ENCODE peak calls at places on chromosomes 12 and 14, in seven cellular contexts. O is WTC11; H is fibroblast of pulmonary artery; M is body of pancreas; R is CD8-positive, alpha-beta T cell; Z is progenitor cell of endocrine pancreas; W is activated B cell treated with CpG ODN at 0.5 μM for 24 hours. P is an unnamed sample.

GRCh38 chr14:98494582-98494981 is 777.4 kb downstream of the BCL11B start:
- DNase-seq in O (no peak), H (no peak), M (no peak), R (no peak), Z (no peak), W (no peak), P (no peak)

GRCh38 chr14:43204816-43205215 is 1302.3 kb downstream of the FSCB start:
- DNase-seq in O (no peak), H (peak), M (no peak), R (no peak), Z (no peak), W (no peak), P (no peak)

GRCh38 chr14:67571991-67572323 is 28.1 kb downstream of the PIGH start:
- DNase-seq in O (no peak), H (no peak), M (no peak), R (no peak), Z (no peak), W (no peak), P (no peak)

GRCh38 chr12:102634216-102634615 is 153.9 kb upstream of the IGF1 start:
- DNase-seq in O (no peak), H (peak), M (no peak), R (no peak), Z (no peak), W (no peak), P (no peak)

GRCh38 chr12:112937741-112938719 is at the start of gene OAS3:
- DNase-seq in O (peak), H (peak), M (peak), R (peak), Z (no peak), W (peak), P (no peak)

GRCh38 chr12:75641031-75641780 is 129.8 kb upstream of the KRR1 start:
- DNase-seq in O (no peak), H (peak), M (no peak), R (peak), Z (no peak), W (no peak), P (no peak)

GRCh38 chr14:71054706-71055105 is 147.4 kb downstream of the PCNX1 start:
- DNase-seq in O (no peak), H (no peak), M (no peak), R (no peak), Z (no peak), W (no peak), P (no peak)

GRCh38 chr12:107843351-107844311 is 69.1 kb downstream of the ASCL4 start:
- DNase-seq in O (peak), H (no peak), M (no peak), R (no peak), Z (no peak), W (no peak), P (peak)

GRCh38 chr12:84698576-84699333 is 213.8 kb downstream of the SLC6A15 start:
- DNase-seq in O (no peak), H (no peak), M (no peak), R (no peak), Z (no peak), W (no peak), P (no peak)

GRCh38 chr12:43331935-43332334 is 220.1 kb downstream of the ADAMTS20 start:
- DNase-seq in O (no peak), H (no peak), M (no peak), R (no peak), Z (no peak), W (no peak), P (no peak)

GRCh38 chr14:23646648-23647549 is 10.7 kb downstream of the DHRS2 start:
- DNase-seq in O (no peak), H (no peak), M (no peak), R (no peak), Z (no peak), W (no peak), P (no peak)

GRCh38 chr14:74675219-74675618 is 37.7 kb downstream of the AREL1 start:
- DNase-seq in O (no peak), H (no peak), M (no peak), R (no peak), Z (no peak), W (no peak), P (no peak)

GRCh38 chr12:108237272-108237671 is 101.8 kb downstream of the CMKLR1 start:
- DNase-seq in O (peak), H (no peak), M (no peak), R (no peak), Z (no peak), W (no peak), P (no peak)

GRCh38 chr12:30047499-30048262 is 263.9 kb upstream of the TMTC1 start:
- DNase-seq in O (no peak), H (peak), M (no peak), R (no peak), Z (no peak), W (no peak), P (no peak)

GRCh38 chr12:50211392-50212070 is 44.4 kb upstream of the CERS5 start:
- DNase-seq in O (no peak), H (peak), M (no peak), R (no peak), Z (no peak), W (no peak), P (no peak)

GRCh38 chr14:54589076-54589475 is 22.1 kb downstream of the SAMD4A start:
- DNase-seq in O (no peak), H (no peak), M (no peak), R (no peak), Z (no peak), W (no peak), P (no peak)

GRCh38 chr14:103511022-103511693 is 11.5 kb downstream of the CKB start:
- DNase-seq in O (no peak), H (no peak), M (no peak), R (no peak), Z (no peak), W (no peak), P (no peak)

GRCh38 chr12:39606712-39607423 is 12.7 kb downstream of the ABCD2 start:
- DNase-seq in O (no peak), H (no peak), M (no peak), R (no peak), Z (no peak), W (no peak), P (no peak)

GRCh38 chr12:12613334-12613733 is 1.7 kb downstream of the CREBL2 start:
- DNase-seq in O (no peak), H (no peak), M (no peak), R (no peak), Z (no peak), W (no peak), P (no peak)

GRCh38 chr12:70196732-70197361 is 46.4 kb upstream of the CNOT2 start:
- DNase-seq in O (no peak), H (peak), M (no peak), R (no peak), Z (no peak), W (no peak), P (no peak)

GRCh38 chr14:100531591-100532121 is 55.6 kb downstream of the BEGAIN start:
- DNase-seq in O (no peak), H (no peak), M (peak), R (peak), Z (peak), W (no peak), P (no peak)

GRCh38 chr14:85752179-85752578 is 222.2 kb downstream of the FLRT2 start:
- DNase-seq in O (no peak), H (peak), M (no peak), R (no peak), Z (no peak), W (no peak), P (no peak)

GRCh38 chr12:57031228-57031670 is 14.9 kb upstream of the TAC3 start:
- DNase-seq in O (no peak), H (no peak), M (no peak), R (no peak), Z (no peak), W (no peak), P (no peak)

GRCh38 chr12:128245106-128245505 is 21.9 kb upstream of the TMEM132C start:
- DNase-seq in O (no peak), H (no peak), M (no peak), R (no peak), Z (no peak), W (no peak), P (no peak)

GRCh38 chr12:104305349-104305748 is 1.8 kb downstream of the EID3 start:
- DNase-seq in O (no peak), H (no peak), M (no peak), R (no peak), Z (no peak), W (no peak), P (no peak)

GRCh38 chr12:104306376-104306775 is 2.8 kb downstream of the EID3 start:
- DNase-seq in O (no peak), H (no peak), M (no peak), R (no peak), Z (no peak), W (no peak), P (no peak)

GRCh38 chr12:104304261-104305004 is 894 bp downstream of the EID3 start:
- DNase-seq in O (no peak), H (peak), M (no peak), R (no peak), Z (no peak), W (no peak), P (no peak)

GRCh38 chr12:104306943-104307654 is 3.6 kb downstream of the EID3 start:
- DNase-seq in O (no peak), H (no peak), M (no peak), R (no peak), Z (no peak), W (no peak), P (no peak)

DNA sequence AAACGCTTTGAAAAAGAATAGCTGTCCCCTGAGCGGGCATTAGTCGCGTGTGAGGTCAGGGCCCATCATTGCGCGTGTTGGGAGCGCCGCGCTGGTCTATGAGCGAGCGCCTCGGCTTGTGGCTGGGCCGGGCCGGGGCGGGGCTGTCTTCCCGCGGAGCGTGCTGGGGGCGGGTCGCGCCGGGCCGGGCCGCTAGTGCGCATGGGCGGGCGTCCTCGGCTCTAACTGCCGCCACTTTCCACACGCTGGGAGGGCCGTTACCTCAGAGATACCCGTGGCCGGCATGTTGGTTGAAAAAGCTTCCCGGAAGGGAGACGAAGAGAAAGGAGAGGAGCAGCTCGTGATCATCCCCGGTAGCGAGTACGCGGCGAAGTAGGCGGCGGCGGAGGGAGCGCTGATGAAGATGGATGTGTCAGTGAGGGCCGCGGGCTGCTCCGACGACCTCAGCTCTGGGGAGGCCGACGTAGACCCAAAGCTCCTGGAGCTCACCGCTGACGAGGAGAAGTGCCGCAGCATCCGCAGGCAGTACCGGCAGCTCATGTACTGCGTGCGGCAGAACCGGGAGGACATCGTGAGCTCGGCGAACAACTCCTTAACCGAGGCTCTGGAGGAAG is at the start of gene EID3:
- DNase-seq in O (peak), H (peak), M (peak), R (peak), Z (peak), W (peak), P (peak)
- TF ChIP-seq CTCF in O (no peak), H (no peak), M (no peak), R (no peak), Z (no peak), W (no peak), P (no peak)

DNA sequence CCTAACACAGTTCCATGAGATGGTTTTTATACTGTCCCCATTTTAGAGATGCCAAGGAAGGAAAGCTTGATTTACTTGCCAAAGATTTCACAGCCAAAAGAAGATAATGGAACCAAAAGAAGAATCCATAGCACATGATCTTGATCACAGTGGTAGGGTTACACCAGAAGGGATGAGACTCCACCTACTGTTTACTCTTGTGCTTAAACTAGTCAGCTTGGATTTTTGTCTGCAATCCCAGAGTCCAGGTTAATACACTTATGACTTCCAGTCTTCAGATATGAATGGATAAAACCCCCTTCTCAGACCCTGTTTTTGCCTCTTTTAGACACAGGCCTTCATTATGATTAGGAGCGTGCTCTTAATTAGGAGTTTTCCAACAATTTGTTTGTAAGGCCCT is 454.2 kb downstream of the AEBP2 start:
- DNase-seq in O (no peak), H (peak), M (no peak), R (no peak), Z (no peak), W (no peak), P (no peak)
- TF ChIP-seq CTCF in O (no peak), H (peak), M (no peak), R (no peak), Z (no peak), W (no peak), P (no peak)

GRCh38 chr12:124508323-124509096 is 58.9 kb downstream of the NCOR2 start:
- DNase-seq in O (no peak), H (no peak), M (no peak), R (no peak), Z (no peak), W (no peak), P (no peak)
- TF ChIP-seq CTCF in O (no peak), H (no peak), M (no peak), R (no peak), Z (no peak), W (no peak), P (no peak)

GRCh38 chr14:59483819-59484610 is at the start of the genes JKAMP and L3HYPDH:
- DNase-seq in O (peak), H (peak), M (peak), R (peak), Z (peak), W (peak), P (peak)
- TF ChIP-seq CTCF in O (no peak), H (peak), M (peak), R (peak), Z (peak), W (no peak), P (peak)

GRCh38 chr12:10873374-10873773 is 10.7 kb downstream of the PRH1 start:
- DNase-seq in O (no peak), H (peak), M (no peak), R (no peak), Z (no peak), W (no peak), P (no peak)

DNA sequence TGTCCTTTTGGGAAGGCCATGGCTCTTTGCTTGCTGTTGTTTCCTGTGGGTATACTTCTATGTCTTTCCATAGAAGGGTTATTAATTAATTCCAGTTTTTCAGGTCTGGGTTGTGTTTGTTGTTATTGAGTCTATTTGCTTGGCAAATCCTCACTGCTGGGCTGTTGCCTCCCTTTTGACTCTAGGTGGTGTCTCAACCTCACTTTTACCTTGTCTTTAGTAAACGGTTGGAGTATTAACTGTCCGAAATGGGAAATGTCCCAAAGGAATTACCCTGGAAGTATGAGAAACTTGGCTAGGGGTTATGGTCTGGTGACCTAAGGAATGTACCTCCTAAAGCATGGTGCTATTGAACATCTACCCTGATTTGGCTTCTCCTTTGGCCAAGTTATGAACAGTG is 16.7 kb downstream of the PRH1 start:
- DNase-seq in O (no peak), H (peak), M (no peak), R (no peak), Z (no peak), W (no peak), P (no peak)
- TF ChIP-seq CTCF in O (no peak), H (no peak), M (no peak), R (no peak), Z (peak), W (no peak), P (no peak)

GRCh38 chr14:88078525-88078924 is 73.6 kb downstream of the GPR65 start:
- DNase-seq in O (no peak), H (no peak), M (no peak), R (no peak), Z (no peak), W (no peak), P (no peak)
- TF ChIP-seq CTCF in O (no peak), H (no peak), M (no peak), R (no peak), Z (no peak), W (no peak), P (no peak)

DNA sequence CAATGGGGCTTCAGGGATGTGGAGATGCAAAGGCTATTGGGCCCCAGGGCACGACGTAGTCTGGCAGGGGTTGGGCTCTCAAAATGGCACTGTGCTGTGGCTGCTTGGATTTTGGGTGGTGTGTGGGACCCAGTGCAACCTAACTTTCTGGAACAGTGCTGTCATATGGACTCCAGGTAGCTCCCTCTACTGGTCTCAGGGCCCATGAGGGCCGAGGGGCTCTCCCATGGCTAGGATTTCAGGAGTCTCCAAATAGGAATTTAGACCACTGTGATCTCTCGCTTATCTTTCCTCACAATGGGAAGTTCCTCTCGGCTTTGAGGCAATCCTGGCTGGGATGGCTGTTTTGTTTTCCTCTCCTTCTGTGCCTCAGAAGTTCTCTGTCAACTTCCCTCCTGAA is 68.2 kb upstream of the MUCL1 start:
- DNase-seq in O (peak), H (no peak), M (no peak), R (no peak), Z (no peak), W (no peak), P (no peak)
- TF ChIP-seq CTCF in O (no peak), H (no peak), M (no peak), R (no peak), Z (no peak), W (no peak), P (no peak)

GRCh38 chr14:69808919-69809808 is 12.1 kb upstream of the SLC10A1 start:
- DNase-seq in O (no peak), H (no peak), M (no peak), R (no peak), Z (no peak), W (no peak), P (no peak)

GRCh38 chr14:69804902-69805301 is 7.9 kb upstream of the SLC10A1 start:
- DNase-seq in O (no peak), H (no peak), M (no peak), R (no peak), Z (no peak), W (no peak), P (no peak)

GRCh38 chr14:69807192-69807591 is 10.2 kb upstream of the SLC10A1 start:
- DNase-seq in O (no peak), H (no peak), M (no peak), R (no peak), Z (no peak), W (no peak), P (no peak)

GRCh38 chr14:69798339-69798735 is 1.3 kb upstream of the SLC10A1 start:
- DNase-seq in O (no peak), H (no peak), M (no peak), R (no peak), Z (no peak), W (no peak), P (no peak)

DNA sequence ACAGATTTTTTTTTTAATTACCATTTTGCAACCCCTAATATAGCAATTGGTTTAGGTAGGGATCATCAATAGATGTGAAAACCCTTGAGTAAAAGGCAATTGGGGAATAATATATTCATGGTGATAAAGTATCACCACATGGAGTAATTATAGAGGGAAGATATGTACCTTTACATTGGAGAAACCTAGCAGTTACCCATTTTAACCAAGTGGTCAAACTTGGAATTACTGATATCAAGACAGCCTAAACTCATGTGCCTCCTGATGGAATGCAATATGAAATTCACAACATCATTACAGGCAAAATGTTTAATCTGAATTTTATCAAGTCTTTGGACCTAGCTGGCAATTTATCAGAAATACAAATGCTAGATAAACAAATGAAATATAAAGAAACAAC is 6.7 kb upstream of the SLC10A1 start:
- DNase-seq in O (no peak), H (no peak), M (no peak), R (no peak), Z (no peak), W (no peak), P (no peak)
- TF ChIP-seq CTCF in O (no peak), H (peak), M (no peak), R (no peak), Z (peak), W (no peak), P (peak)

GRCh38 chr12:51717325-51717925 is 126.4 kb downstream of the SCN8A start:
- DNase-seq in O (no peak), H (no peak), M (no peak), R (no peak), Z (no peak), W (no peak), P (no peak)

GRCh38 chr12:51726931-51727330 is 121.6 kb downstream of the FIGNL2 start:
- DNase-seq in O (no peak), H (no peak), M (no peak), R (no peak), Z (no peak), W (no peak), P (no peak)

GRCh38 chr12:51722387-51722786 is 126.1 kb downstream of the FIGNL2 start:
- DNase-seq in O (no peak), H (no peak), M (no peak), R (no peak), Z (no peak), W (no peak), P (no peak)

DNA sequence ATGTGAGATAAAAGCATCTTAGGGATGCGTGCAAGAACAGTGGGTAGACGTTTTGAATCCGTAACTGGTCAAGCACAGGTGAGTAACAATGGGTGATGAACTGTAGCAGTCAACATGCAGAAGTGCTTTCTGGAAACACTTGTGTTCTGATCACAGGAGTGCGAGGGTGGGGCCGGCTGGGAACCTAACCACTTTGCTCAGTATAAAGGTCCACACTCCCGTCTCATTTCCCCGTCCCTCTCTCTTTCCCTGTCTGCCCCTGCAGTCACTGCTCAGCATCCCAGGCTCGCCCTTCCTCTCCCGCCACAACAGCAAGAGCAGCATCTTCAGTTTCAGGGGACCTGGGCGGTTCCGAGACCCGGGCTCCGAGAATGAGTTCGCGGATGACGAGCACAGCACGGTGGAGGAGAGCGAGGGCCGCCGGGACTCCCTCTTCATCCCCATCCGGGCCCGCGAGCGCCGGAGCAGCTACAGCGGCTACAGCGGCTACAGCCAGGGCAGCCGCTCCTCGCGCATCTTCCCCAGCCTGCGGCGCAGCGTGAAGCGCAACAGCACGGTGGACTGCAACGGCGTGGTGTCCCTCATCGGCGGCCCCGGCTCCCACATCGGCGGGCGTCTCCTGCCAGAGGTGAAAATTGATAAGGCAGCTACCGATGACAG is 127.1 kb downstream of the FIGNL2 start:
- DNase-seq in O (peak), H (peak), M (no peak), R (peak), Z (peak), W (peak), P (no peak)
- TF ChIP-seq CTCF in O (no peak), H (peak), M (no peak), R (no peak), Z (peak), W (no peak), P (no peak)

P was measured in neural crest cell.